ENCODE peak calls at places on chromosome 2, in seven cellular contexts. U is GM23338, B is HCT116, T is HepG2, V is endothelial cell of umbilical vein, J is K562, C is GM12878. L is an unnamed sample.

GRCh38 chr2:237618449-237618848 is 8.9 kb upstream of the LRRFIP1 start:
- DNase-seq in C (no peak), J (no peak), T (no peak), B (no peak), U (no peak), V (no peak), L (no peak)

GRCh38 chr2:49490710-49491109 is 336.4 kb upstream of the FSHR start:
- DNase-seq in T (peak), V (no peak), B (no peak), U (peak), C (no peak), J (peak), L (no peak)

GRCh38 chr2:69734858-69735574 is 6.9 kb upstream of the ANXA4 start:
- DNase-seq in V (no peak), C (no peak), J (no peak), U (no peak), T (no peak), B (no peak), L (no peak)

GRCh38 chr2:68709421-68709911 is 25.1 kb upstream of the ARHGAP25 start:
- DNase-seq in C (no peak), V (peak), B (peak), U (peak), T (peak), J (peak), L (no peak)

GRCh38 chr2:121260370-121261154 is 24.4 kb downstream of the TFCP2L1 start:
- DNase-seq in U (no peak), C (no peak), J (no peak), B (no peak), T (no peak), V (no peak), L (no peak)

GRCh38 chr2:206920310-206920709 is 19.0 kb upstream of the CPO start:
- DNase-seq in T (no peak), B (no peak), V (no peak), U (peak), J (no peak), C (no peak), L (no peak)

GRCh38 chr2:37837576-37838335 is 87.3 kb upstream of the RMDN2 start:
- DNase-seq in C (no peak), J (no peak), B (no peak), V (no peak), T (no peak), U (no peak), L (no peak)

GRCh38 chr2:172937884-172938712 is 137.5 kb upstream of the MAP3K20 start:
- DNase-seq in V (no peak), U (no peak), B (no peak), T (no peak), C (no peak), J (no peak), L (no peak)

GRCh38 chr2:76391663-76392062 is 680.9 kb upstream of the GCFC2 start:
- DNase-seq in C (no peak), J (no peak), T (peak), B (no peak), V (no peak), U (no peak), L (no peak)

GRCh38 chr2:176675557-176676256 is 406.5 kb downstream of the MTX2 start:
- DNase-seq in U (peak), T (no peak), V (no peak), C (no peak), B (no peak), J (no peak), L (no peak)

GRCh38 chr2:129085386-129085785 is 766.7 kb upstream of the HS6ST1 start:
- DNase-seq in U (no peak), C (no peak), T (no peak), J (no peak), V (no peak), B (no peak), L (no peak)

GRCh38 chr2:98868548-98869271 is 67.3 kb downstream of the CRACDL start:
- DNase-seq in J (no peak), C (no peak), U (no peak), T (peak), V (no peak), B (no peak), L (no peak)

GRCh38 chr2:132438650-132439030 is 22.0 kb downstream of the GPR39 start:
- DNase-seq in J (no peak), C (no peak), U (no peak), B (peak), V (peak), T (no peak), L (peak)

GRCh38 chr2:239316562-239317465 is 84.0 kb downstream of the HDAC4 start:
- DNase-seq in T (no peak), V (peak), J (peak), B (no peak), C (no peak), U (no peak), L (no peak)

GRCh38 chr2:168796583-168797285 is 5.7 kb upstream of the NOSTRIN start:
- DNase-seq in B (no peak), C (no peak), J (peak), T (no peak), U (no peak), V (peak), L (no peak)

GRCh38 chr2:177239934-177240600 is 24.5 kb downstream of the NFE2L2 start:
- DNase-seq in U (no peak), V (peak), J (no peak), B (no peak), C (peak), T (no peak), L (no peak)

GRCh38 chr2:238947243-238947760 is 99.4 kb downstream of the TWIST2 start:
- DNase-seq in B (no peak), U (no peak), T (no peak), J (no peak), V (no peak), C (no peak), L (no peak)

GRCh38 chr2:125730921-125731320 is 925.0 kb upstream of the GYPC start:
- DNase-seq in V (no peak), B (no peak), T (no peak), C (no peak), U (no peak), J (no peak), L (no peak)

GRCh38 chr2:62458206-62459035 is 47.6 kb downstream of the TMEM17 start:
- DNase-seq in J (no peak), V (no peak), C (no peak), B (no peak), T (no peak), U (no peak), L (no peak)

GRCh38 chr2:43174368-43175186 is 51.8 kb downstream of the ZFP36L2 start:
- DNase-seq in B (no peak), C (peak), T (no peak), U (no peak), V (peak), J (no peak), L (no peak)

GRCh38 chr2:203869610-203870042 is 2.1 kb downstream of the CTLA4 start:
- DNase-seq in J (no peak), V (no peak), T (no peak), C (no peak), U (no peak), B (no peak), L (no peak)

GRCh38 chr2:23206652-23207051 is 178.3 kb upstream of the KLHL29 start:
- DNase-seq in B (no peak), V (no peak), U (no peak), T (no peak), C (no peak), J (no peak), L (no peak)

GRCh38 chr2:20231159-20231558 is 6.2 kb upstream of the SDC1 start:
- DNase-seq in U (no peak), C (no peak), T (no peak), J (no peak), V (no peak), B (no peak), L (no peak)

GRCh38 chr2:69013837-69014796 is 1.1 kb downstream of the ANTXR1 start:
- DNase-seq in B (no peak), U (peak), V (peak), C (no peak), J (no peak), T (no peak), L (no peak)

GRCh38 chr2:74440005-74440377 is 1.7 kb downstream of the RTKN start:
- DNase-seq in C (no peak), U (peak), T (peak), B (no peak), J (peak), V (peak), L (no peak)

GRCh38 chr2:127411609-127412370 is 6.4 kb upstream of the PROC start:
- DNase-seq in B (no peak), V (peak), C (no peak), J (no peak), U (no peak), T (no peak), L (no peak)
- TF ChIP-seq POLR2AphosphoS5 in B (no peak), V (no peak), C (no peak), J (no peak), U (no peak), T (no peak), L (no peak)

DNA sequence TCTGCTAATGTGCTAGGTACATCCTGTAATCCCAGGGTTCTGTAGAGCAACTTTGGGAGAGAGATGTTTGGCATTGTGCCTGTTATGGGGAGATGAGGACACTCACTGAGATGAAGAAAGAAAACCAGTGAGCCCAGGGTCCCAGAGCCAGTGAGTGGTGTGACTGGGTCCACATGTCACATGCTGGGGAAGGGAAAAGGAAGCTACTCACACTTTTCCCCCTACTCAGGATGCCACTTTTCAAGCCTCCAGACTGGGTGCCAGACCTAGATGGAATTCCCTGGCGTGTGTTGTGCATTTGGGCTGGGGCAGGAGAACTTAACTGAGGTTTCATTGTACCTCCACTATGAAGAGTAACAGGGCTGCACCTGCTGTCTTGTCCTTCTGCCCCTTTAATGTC is 10.0 kb downstream of the INSIG2 start:
- DNase-seq in C (no peak), V (no peak), B (no peak), J (no peak), T (no peak), U (no peak), L (no peak)
- H3K27ac ChIP-seq in C (no peak), V (no peak), B (no peak), J (no peak), T (no peak), U (no peak), L (no peak)

GRCh38 chr2:60553992-60554648 is 666 bp upstream of the BCL11A start:
- DNase-seq in U (peak), B (no peak), T (no peak), C (no peak), J (peak), V (peak), L (no peak)
- TF ChIP-seq EZH2 in U (no peak), B (no peak), T (peak), C (no peak), J (no peak), V (no peak), L (no peak)

GRCh38 chr2:9364791-9365497 is 58.4 kb downstream of the ITGB1BP1 start:
- DNase-seq in J (no peak), T (peak), U (no peak), B (no peak), V (peak), C (no peak), L (no peak)

GRCh38 chr2:9365498-9366019 is 57.8 kb downstream of the ITGB1BP1 start:
- DNase-seq in J (no peak), V (no peak), B (no peak), C (no peak), T (no peak), U (no peak), L (no peak)

GRCh38 chr2:9366041-9366440 is 57.3 kb downstream of the ITGB1BP1 start:
- DNase-seq in J (no peak), C (no peak), T (no peak), B (no peak), V (no peak), U (no peak), L (no peak)

GRCh38 chr2:9360701-9361100 is 62.6 kb downstream of the ITGB1BP1 start:
- DNase-seq in B (no peak), V (no peak), C (no peak), T (no peak), U (no peak), J (no peak), L (no peak)

DNA sequence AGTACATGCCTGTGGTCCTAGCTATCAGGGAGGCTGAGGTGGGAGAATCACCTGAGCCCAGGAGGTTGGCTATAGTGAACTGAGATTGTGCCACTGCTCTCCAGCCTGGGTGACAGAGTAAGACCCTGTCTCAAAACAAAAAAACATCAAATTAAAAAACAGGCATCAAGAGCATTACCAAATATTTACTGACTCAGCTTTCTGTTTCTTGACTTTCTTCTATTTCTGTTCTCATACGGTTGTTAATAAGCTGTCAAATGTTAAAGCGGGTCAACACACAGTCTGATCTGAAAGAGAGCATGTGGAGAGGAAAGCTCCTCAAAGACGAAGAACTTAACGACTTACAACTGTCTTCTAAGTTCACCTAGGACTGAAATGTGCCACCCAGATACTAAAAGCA is 59.0 kb downstream of the ITGB1BP1 start:
- DNase-seq in V (no peak), B (no peak), C (no peak), J (no peak), U (no peak), T (no peak), L (no peak)
- TF ChIP-seq POLR2AphosphoS5 in V (no peak), B (no peak), C (no peak), J (no peak), U (no peak), T (no peak), L (no peak)

GRCh38 chr2:217935901-217936684 is 66.7 kb downstream of the TNS1 start:
- DNase-seq in J (no peak), V (no peak), C (no peak), U (peak), B (no peak), T (no peak), L (no peak)
- H3K27ac ChIP-seq in J (no peak), V (no peak), C (no peak), U (peak), B (no peak), T (no peak), L (no peak)